ENCODE peak calls at places on chromosome 2, in nine cellular contexts. I is H9, Z is kidney epithelial cell, W is GM12865, V is mucosa of descending colon, F is ovary, T is type B pancreatic cell, S is HCT116, J is tibial artery. P is an unnamed sample.

GRCh38 chr2:11703700-11704099 is 33.7 kb upstream of the NTSR2 start:
- DNase-seq in I (no peak), Z (no peak), W (no peak), V (no peak), F (no peak), T (no peak), S (no peak), J (no peak), P (no peak)

GRCh38 chr2:238321467-238321866 is 1.1 kb downstream of the TRAF3IP1 start:
- DNase-seq in I (no peak), Z (no peak), W (no peak), V (no peak), F (no peak), T (no peak), S (no peak), J (no peak), P (no peak)

GRCh38 chr2:187549193-187549592 is 5.0 kb downstream of the TFPI start:
- DNase-seq in I (no peak), Z (no peak), W (no peak), V (no peak), F (no peak), T (no peak), S (no peak), J (no peak), P (no peak)

GRCh38 chr2:86160156-86160952 is 34.9 kb downstream of the IMMT start:
- DNase-seq in I (no peak), Z (no peak), W (no peak), V (no peak), F (no peak), T (no peak), S (no peak), J (no peak), P (no peak)

GRCh38 chr2:132400169-132400900 is 16.3 kb upstream of the GPR39 start:
- DNase-seq in I (no peak), Z (no peak), W (no peak), V (no peak), F (no peak), T (no peak), S (no peak), J (no peak), P (no peak)

GRCh38 chr2:217162533-217162932 is 302.7 kb upstream of the TNP1 start:
- DNase-seq in I (no peak), Z (peak), W (peak), V (no peak), F (peak), T (no peak), S (peak), J (no peak), P (no peak)

GRCh38 chr2:43980902-43981301 is 14.9 kb downstream of the LRPPRC start:
- DNase-seq in I (no peak), Z (no peak), W (no peak), V (no peak), F (no peak), T (no peak), S (no peak), J (no peak), P (no peak)

GRCh38 chr2:186624276-186624675 is 34.4 kb downstream of the ITGAV start:
- DNase-seq in I (no peak), Z (no peak), W (no peak), V (no peak), F (no peak), T (no peak), S (no peak), J (no peak), P (no peak)

GRCh38 chr2:169827272-169828140 is at the start of gene UBR3:
- DNase-seq in I (peak), Z (peak), W (peak), V (peak), F (peak), T (peak), S (peak), J (peak), P (peak)
- TF ChIP-seq CTCF in I (no peak), Z (no peak), W (no peak), V (no peak), F (peak), T (peak), S (no peak), J (no peak), P (no peak)

GRCh38 chr2:162817921-162818320 is 20.6 kb downstream of the KCNH7 start:
- DNase-seq in I (no peak), Z (no peak), W (no peak), V (no peak), F (no peak), T (no peak), S (no peak), J (no peak), P (no peak)
- TF ChIP-seq CTCF in I (no peak), Z (no peak), W (no peak), V (no peak), F (no peak), T (no peak), S (no peak), J (no peak), P (no peak)

GRCh38 chr2:127387655-127388422 is at the start of gene MAP3K2:
- DNase-seq in I (peak), Z (no peak), W (peak), V (peak), F (peak), T (peak), S (peak), J (peak), P (peak)
- TF ChIP-seq CTCF in I (no peak), Z (no peak), W (no peak), V (no peak), F (peak), T (peak), S (no peak), J (no peak), P (no peak)

GRCh38 chr2:112625474-112626114 is 20.1 kb upstream of the SLC20A1 start:
- DNase-seq in I (no peak), Z (no peak), W (no peak), V (no peak), F (no peak), T (no peak), S (no peak), J (no peak), P (no peak)
- TF ChIP-seq CTCF in I (no peak), Z (no peak), W (no peak), V (no peak), F (no peak), T (no peak), S (no peak), J (no peak), P (no peak)

GRCh38 chr2:233061591-233062446 is 1.7 kb downstream of the INPP5D start:
- DNase-seq in I (peak), Z (no peak), W (peak), V (peak), F (peak), T (no peak), S (no peak), J (peak), P (peak)
- TF ChIP-seq CTCF in I (peak), Z (no peak), W (peak), V (no peak), F (no peak), T (peak), S (peak), J (no peak), P (peak)

GRCh38 chr2:181738074-181738473 is 57.8 kb upstream of the NEUROD1 start:
- DNase-seq in I (no peak), Z (no peak), W (no peak), V (no peak), F (no peak), T (no peak), S (no peak), J (no peak), P (no peak)
- TF ChIP-seq CTCF in I (peak), Z (peak), W (no peak), V (no peak), F (no peak), T (peak), S (peak), J (no peak), P (no peak)

DNA sequence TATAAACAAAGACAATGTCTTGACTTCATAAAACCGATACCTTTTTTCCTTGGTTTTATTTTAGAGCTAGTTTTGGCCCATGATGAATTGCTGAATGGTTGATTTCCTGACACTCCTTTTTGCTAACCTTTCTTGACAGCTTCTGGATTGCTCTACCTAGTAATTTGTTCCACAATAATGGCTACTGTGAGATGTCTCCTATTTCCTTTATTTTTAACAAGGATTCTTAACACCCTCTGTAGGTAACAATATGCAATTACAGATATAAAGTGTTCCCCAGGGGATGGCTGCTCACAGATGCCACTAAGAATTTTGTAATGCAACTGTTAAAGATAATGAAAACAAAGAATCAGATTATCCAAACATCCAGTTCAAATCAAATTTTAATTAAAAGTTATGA is 100.8 kb upstream of the ATP5MC3 start:
- DNase-seq in I (no peak), Z (no peak), W (peak), V (no peak), F (no peak), T (no peak), S (peak), J (no peak), P (peak)
- TF ChIP-seq CTCF in I (peak), Z (peak), W (peak), V (no peak), F (no peak), T (peak), S (peak), J (peak), P (peak)

P was measured in GM10248.